ENCODE peak calls at places on chromosomes 1 and 21, in six cellular contexts. Q is breast epithelium, O is endothelial cell of umbilical vein, A is transverse colon, T is HL-60, H is GM12878. L is an unnamed sample.

GRCh38 chr1:72412286-72412685 is 129.9 kb upstream of the NEGR1 start:
- DNase-seq in Q (no peak), O (no peak), A (no peak), T (no peak), H (no peak), L (no peak)

GRCh38 chr1:117696567-117696966 is 90.7 kb downstream of the TENT5C start:
- DNase-seq in Q (no peak), O (no peak), A (no peak), T (no peak), H (no peak), L (no peak)

GRCh38 chr1:120178799-120179419 is 2.6 kb upstream of the SEC22B start:
- DNase-seq in Q (no peak), O (no peak), A (no peak), T (no peak), H (no peak), L (no peak)

GRCh38 chr1:51294566-51295184 is 35.7 kb downstream of the TTC39A start:
- DNase-seq in Q (peak), O (no peak), A (no peak), T (no peak), H (no peak), L (no peak)

GRCh38 chr21:16370176-16370575 is 640.4 kb downstream of the USP25 start:
- DNase-seq in Q (no peak), O (no peak), A (no peak), T (no peak), H (no peak), L (no peak)

GRCh38 chr1:180580237-180580636 is 21.5 kb downstream of the OVAAL start:
- DNase-seq in Q (peak), O (peak), A (no peak), T (no peak), H (no peak), L (no peak)

GRCh38 chr1:84851839-84852238 is 41.2 kb downstream of the LPAR3 start:
- DNase-seq in Q (no peak), O (no peak), A (no peak), T (no peak), H (no peak), L (no peak)

GRCh38 chr1:167672831-167673230 is 42.8 kb downstream of the RCSD1 start:
- DNase-seq in Q (no peak), O (no peak), A (no peak), T (no peak), H (no peak), L (no peak)

GRCh38 chr1:154420172-154420571 is 15.0 kb downstream of the IL6R start:
- DNase-seq in Q (no peak), O (peak), A (peak), T (peak), H (no peak), L (peak)

GRCh38 chr21:40512590-40512989 is 334.4 kb downstream of the DSCAM start:
- DNase-seq in Q (no peak), O (no peak), A (no peak), T (peak), H (no peak), L (no peak)

GRCh38 chr1:150688786-150689185 is 8.2 kb downstream of the GOLPH3L start:
- DNase-seq in Q (no peak), O (peak), A (no peak), T (no peak), H (no peak), L (no peak)

GRCh38 chr1:53681647-53682368 is 57.2 kb downstream of the GLIS1 start:
- DNase-seq in Q (peak), O (peak), A (peak), T (peak), H (no peak), L (no peak)

GRCh38 chr1:64691631-64692030 is 53.2 kb upstream of the RAVER2 start:
- DNase-seq in Q (no peak), O (peak), A (no peak), T (no peak), H (no peak), L (no peak)

GRCh38 chr1:237244778-237245177 is 202.8 kb downstream of the RYR2 start:
- DNase-seq in Q (no peak), O (no peak), A (no peak), T (no peak), H (no peak), L (no peak)

GRCh38 chr1:114703242-114703641 is 7.9 kb upstream of the AMPD1 start:
- DNase-seq in Q (no peak), O (no peak), A (no peak), T (no peak), H (no peak), L (no peak)

GRCh38 chr1:175530167-175530566 is 213.2 kb downstream of the TNR start:
- DNase-seq in Q (no peak), O (no peak), A (no peak), T (no peak), H (no peak), L (no peak)

GRCh38 chr21:31326478-31327247 is 17.4 kb downstream of the TIAM1 start:
- DNase-seq in Q (no peak), O (no peak), A (peak), T (peak), H (peak), L (no peak)

GRCh38 chr1:30256911-30257310 is 466.5 kb downstream of the MATN1 start:
- DNase-seq in Q (no peak), O (no peak), A (no peak), T (no peak), H (no peak), L (no peak)

GRCh38 chr21:27067226-27067625 is 100.3 kb upstream of the ADAMTS5 start:
- DNase-seq in Q (no peak), O (no peak), A (no peak), T (no peak), H (no peak), L (no peak)

GRCh38 chr1:6343506-6344405 is 49.8 kb downstream of the ACOT7 start:
- DNase-seq in Q (no peak), O (peak), A (peak), T (peak), H (no peak), L (no peak)

GRCh38 chr1:153203130-153203529 is at the start of gene LELP1:
- DNase-seq in Q (no peak), O (no peak), A (no peak), T (no peak), H (no peak), L (no peak)

GRCh38 chr1:8411803-8412182 is 93.9 kb downstream of the SLC45A1 start:
- DNase-seq in Q (no peak), O (peak), A (no peak), T (no peak), H (no peak), L (no peak)

DNA sequence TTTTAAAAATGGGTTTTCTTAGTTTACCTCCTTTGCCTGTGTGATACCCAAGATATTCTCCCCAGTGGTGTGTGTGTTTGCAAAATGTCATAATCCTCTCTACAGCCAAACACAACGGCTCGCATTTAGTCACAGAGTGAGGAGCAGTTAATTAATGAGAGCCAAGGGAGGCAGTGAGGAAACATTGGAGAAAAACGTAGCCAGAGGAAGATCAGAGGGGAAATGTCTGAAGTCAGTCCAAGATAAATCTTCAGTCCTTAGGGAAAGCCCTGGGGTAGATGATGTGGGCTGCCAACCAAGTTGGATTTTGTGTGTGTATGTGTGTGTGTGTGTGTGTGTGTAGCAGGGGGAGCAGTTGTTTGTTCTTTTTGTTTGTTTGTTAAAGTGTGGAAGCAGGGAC is 201.0 kb upstream of the PTBP2 start:
- DNase-seq in Q (no peak), O (peak), A (no peak), T (no peak), H (no peak), L (no peak)
- TF ChIP-seq POLR2AphosphoS5 in Q (no peak), O (no peak), A (peak), T (no peak), H (no peak), L (no peak)

DNA sequence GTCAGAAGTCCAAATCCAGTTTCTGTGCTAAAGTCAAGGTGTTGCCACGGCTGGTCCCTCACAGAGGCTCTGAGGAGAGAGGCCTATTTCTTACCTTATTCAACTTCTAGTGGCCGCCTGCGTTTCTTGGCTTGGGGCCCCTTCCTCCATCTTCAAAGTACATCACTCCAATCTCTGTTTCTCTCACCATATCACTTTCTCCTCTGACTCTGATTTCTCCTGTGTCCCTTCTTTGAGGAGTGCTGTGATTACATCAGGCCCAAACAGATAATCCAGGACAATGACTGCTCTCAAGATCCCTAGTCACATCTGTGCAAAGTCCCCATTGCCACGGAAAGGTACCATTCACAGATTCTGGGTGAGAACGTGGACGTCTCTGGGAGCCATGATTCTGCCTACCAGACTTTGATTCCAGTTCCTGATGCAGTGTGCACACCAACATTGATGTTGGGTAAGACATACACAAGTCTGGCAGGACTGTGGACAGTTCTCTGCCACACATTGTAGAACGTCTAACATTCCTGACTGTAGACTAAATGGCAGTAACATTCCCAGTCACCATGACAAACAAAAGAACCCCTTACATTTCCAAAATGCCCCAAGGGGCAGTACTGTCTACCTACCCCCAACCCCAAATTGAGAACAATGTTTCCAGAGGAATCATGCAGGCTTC is 43.0 kb upstream of the ITPKB start:
- DNase-seq in Q (no peak), O (no peak), A (no peak), T (no peak), H (no peak), L (no peak)
- H3K27ac ChIP-seq in Q (no peak), O (no peak), A (no peak), T (no peak), H (no peak), L (no peak)

GRCh38 chr1:156594124-156594678 is 2.6 kb downstream of the NAXE start:
- DNase-seq in Q (no peak), O (no peak), A (no peak), T (no peak), H (no peak), L (no peak)
- TF ChIP-seq POLR2AphosphoS5 in Q (no peak), O (no peak), A (no peak), T (no peak), H (no peak), L (no peak)

DNA sequence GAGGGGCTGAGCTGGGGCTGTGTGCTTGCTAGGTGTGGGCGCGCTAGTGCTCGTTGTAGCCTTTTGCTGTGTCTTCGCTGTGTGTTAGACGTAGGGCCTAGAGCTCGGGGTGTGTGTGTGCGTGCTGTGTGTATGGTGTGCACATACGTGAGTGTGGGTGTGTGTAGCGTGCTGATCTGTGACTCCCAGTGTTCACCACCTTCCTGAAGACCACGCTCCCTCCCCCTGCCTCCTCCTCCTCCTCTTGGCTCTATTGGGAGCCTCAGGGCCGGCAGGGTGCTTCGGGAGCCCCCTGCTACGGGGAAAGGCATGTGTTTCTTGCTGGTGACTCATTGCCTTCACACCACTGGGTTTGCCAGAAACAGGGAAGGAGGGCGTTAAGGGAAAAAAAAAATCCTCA is 9.4 kb upstream of the KCNC4 start:
- DNase-seq in Q (no peak), O (no peak), A (no peak), T (no peak), H (no peak), L (no peak)
- H3K27ac ChIP-seq in Q (no peak), O (no peak), A (no peak), T (no peak), H (no peak), L (no peak)

GRCh38 chr1:201023517-201023902 is at the start of gene KIF21B:
- DNase-seq in Q (no peak), O (peak), A (peak), T (peak), H (no peak), L (peak)
- TF ChIP-seq POLR2AphosphoS5 in Q (no peak), O (no peak), A (no peak), T (no peak), H (no peak), L (peak)

GRCh38 chr1:208944981-208945451 is 638.5 kb upstream of the CAMK1G start:
- DNase-seq in Q (no peak), O (peak), A (no peak), T (no peak), H (no peak), L (no peak)
- H3K27ac ChIP-seq in Q (no peak), O (peak), A (no peak), T (no peak), H (no peak), L (peak)

GRCh38 chr1:208234721-208235120 is 9.5 kb downstream of the PLXNA2 start:
- DNase-seq in Q (no peak), O (no peak), A (no peak), T (no peak), H (no peak), L (no peak)

GRCh38 chr1:208233978-208234377 is 10.2 kb downstream of the PLXNA2 start:
- DNase-seq in Q (no peak), O (no peak), A (no peak), T (no peak), H (no peak), L (no peak)

GRCh38 chr1:208231929-208232360 is 12.2 kb downstream of the PLXNA2 start:
- DNase-seq in Q (no peak), O (peak), A (no peak), T (no peak), H (no peak), L (no peak)

GRCh38 chr1:208232639-208233038 is 11.5 kb downstream of the PLXNA2 start:
- DNase-seq in Q (no peak), O (no peak), A (no peak), T (no peak), H (no peak), L (no peak)

GRCh38 chr1:208233546-208233945 is 10.6 kb downstream of the PLXNA2 start:
- DNase-seq in Q (no peak), O (peak), A (peak), T (no peak), H (no peak), L (no peak)
- TF ChIP-seq POLR2AphosphoS5 in Q (no peak), O (no peak), A (no peak), T (no peak), H (no peak), L (no peak)

DNA sequence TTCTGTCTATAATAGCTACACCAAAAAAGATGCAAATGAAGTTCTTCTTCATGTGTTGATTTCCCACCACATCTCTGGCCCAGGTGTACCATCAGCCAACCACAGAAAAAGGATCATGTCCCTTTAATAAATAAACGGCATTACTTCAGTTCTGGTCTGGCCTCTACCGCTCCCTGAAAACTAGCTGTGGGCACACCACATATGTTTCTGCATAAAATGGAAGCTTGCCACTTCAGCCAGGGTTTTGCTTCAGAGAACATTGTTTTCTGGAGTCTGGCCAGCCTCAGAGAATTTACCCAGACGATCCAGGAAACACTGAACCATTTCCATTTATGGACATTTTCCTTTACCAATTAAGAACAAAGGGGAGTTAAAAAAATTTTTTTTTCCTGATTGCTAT is 5.9 kb upstream of the LAMC2 start:
- DNase-seq in Q (no peak), O (peak), A (peak), T (no peak), H (peak), L (no peak)
- H3K27ac ChIP-seq in Q (peak), O (peak), A (peak), T (no peak), H (peak), L (no peak)

DNA sequence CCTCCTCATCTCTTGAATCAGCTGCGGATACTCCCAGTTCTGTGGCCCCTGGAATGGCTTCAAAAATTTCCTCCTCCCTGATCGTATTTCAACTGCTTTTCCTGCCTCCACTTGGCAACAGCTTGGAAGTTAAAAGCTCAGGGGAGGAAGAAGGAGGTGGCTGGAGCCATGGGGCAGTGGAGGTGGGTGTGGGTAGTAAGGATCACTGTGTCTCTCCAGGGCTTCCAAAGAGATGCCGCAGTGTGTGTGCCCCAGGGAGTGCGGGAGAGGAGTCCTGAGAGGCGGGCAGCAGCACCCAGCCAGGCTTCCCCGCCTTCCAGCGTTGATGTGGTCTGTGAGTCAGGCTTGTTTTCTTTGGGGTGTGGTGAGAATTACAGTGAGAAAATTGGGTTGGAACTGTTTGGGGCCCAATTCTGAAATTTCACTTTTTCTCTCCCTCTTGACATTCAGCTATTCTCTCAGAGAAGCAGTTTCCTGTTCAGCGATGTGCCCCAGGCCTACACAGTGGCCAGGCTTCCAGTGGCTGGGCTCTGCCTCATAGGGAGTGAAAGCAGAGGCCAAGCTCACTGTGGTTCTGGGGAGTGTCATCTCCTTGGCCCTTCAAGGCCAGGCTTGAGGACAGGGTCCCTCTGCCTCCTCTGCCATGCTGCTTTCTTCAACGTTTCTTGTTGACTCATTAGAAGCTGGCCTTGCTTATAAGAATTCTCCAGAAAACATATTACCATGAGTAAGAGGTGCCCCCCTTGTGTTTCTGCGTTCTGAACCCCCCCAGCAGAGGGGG is 69.0 kb downstream of the PGM1 start:
- DNase-seq in Q (no peak), O (peak), A (no peak), T (no peak), H (no peak), L (no peak)
- TF ChIP-seq POLR2AphosphoS5 in Q (no peak), O (no peak), A (no peak), T (no peak), H (no peak), L (no peak)

GRCh38 chr1:182291584-182292192 is 99.9 kb downstream of the GLUL start:
- DNase-seq in Q (no peak), O (no peak), A (no peak), T (no peak), H (no peak), L (no peak)
- H3K27ac ChIP-seq in Q (peak), O (no peak), A (peak), T (no peak), H (no peak), L (no peak)

L was measured in spleen.